ENCODE peak calls at places on chromosome 16, in six cellular contexts. C, K, J, E, Z and Q are unnamed samples.

GRCh38 chr16:813204-813915 is 12.8 kb upstream of the GNG13 start:
- DNase-seq in C (peak; percentile 81), K (peak; percentile 45), J (peak; percentile 45), E (no peak), Z (peak; percentile 20), Q (no peak)

GRCh38 chr16:24538756-24539294 is 541 bp upstream of the RBBP6 start:
- DNase-seq in C (no peak), K (no peak), J (no peak), E (no peak), Z (no peak), Q (peak; percentile 70)

GRCh38 chr16:5461141-5461540 is 363.5 kb upstream of the EEF2KMT start:
- DNase-seq in C (no peak), K (no peak), J (no peak), E (no peak), Z (no peak), Q (no peak)

GRCh38 chr16:20774703-20775362 is 11.0 kb downstream of the ACSM3 start:
- DNase-seq in C (peak; percentile 87), K (peak; percentile 23), J (peak; percentile 62), E (peak; percentile 68), Z (peak; percentile 60), Q (no peak)

GRCh38 chr16:30896203-30896889 is at the start of gene CTF1:
- DNase-seq in C (peak; percentile 66), K (peak; percentile 80), J (peak; percentile 51), E (peak; percentile 65), Z (peak; percentile 68), Q (peak; percentile 79)

GRCh38 chr16:19598805-19599204 is 43.3 kb downstream of the VPS35L start:
- DNase-seq in C (no peak), K (no peak), J (no peak), E (no peak), Z (no peak), Q (no peak)

GRCh38 chr16:23803591-23804123 is 32.1 kb upstream of the PRKCB start:
- DNase-seq in C (peak; percentile 71), K (peak; percentile 25), J (peak; percentile 68), E (peak; percentile 57), Z (peak; percentile 22), Q (peak; percentile 60)

GRCh38 chr16:64051826-64052225 is 1070.0 kb downstream of the CDH11 start:
- DNase-seq in C (peak; percentile 10), K (no peak), J (no peak), E (no peak), Z (peak; percentile 6), Q (no peak)

GRCh38 chr16:67562918-67563707 is 787 bp downstream of the CTCF start:
- DNase-seq in C (peak; percentile 73), K (peak; percentile 71), J (peak; percentile 69), E (peak; percentile 24), Z (no peak), Q (no peak)

GRCh38 chr16:53892155-53892554 is 188.2 kb downstream of the FTO start:
- DNase-seq in C (peak; percentile 70), K (no peak), J (no peak), E (peak; percentile 22), Z (peak; percentile 74), Q (no peak)

GRCh38 chr16:5918553-5919127 is 821.0 kb upstream of the EEF2KMT start:
- DNase-seq in C (peak; percentile 10), K (no peak), J (no peak), E (no peak), Z (no peak), Q (no peak)

GRCh38 chr16:67055712-67056487 is 27.0 kb downstream of the CBFB start:
- DNase-seq in C (no peak), K (no peak), J (no peak), E (no peak), Z (peak; percentile 98), Q (no peak)

GRCh38 chr16:27441276-27441675 is 39.3 kb downstream of the IL21R start:
- DNase-seq in C (no peak), K (no peak), J (peak; percentile 6), E (no peak), Z (no peak), Q (no peak)

GRCh38 chr16:70395345-70395901 is 43.5 kb downstream of the ST3GAL2 start:
- DNase-seq in C (peak; percentile 85), K (peak; percentile 71), J (peak; percentile 85), E (no peak), Z (peak; percentile 43), Q (peak; percentile 65)

GRCh38 chr16:27495191-27495590 is 54.5 kb downstream of the GTF3C1 start:
- DNase-seq in C (no peak), K (peak; percentile 46), J (no peak), E (no peak), Z (peak; percentile 73), Q (no peak)

GRCh38 chr16:74083582-74083981 is 213.0 kb upstream of the PSMD7 start:
- DNase-seq in C (no peak), K (no peak), J (no peak), E (no peak), Z (no peak), Q (no peak)

GRCh38 chr16:74605746-74606520 is 981 bp downstream of the GLG1 start:
- DNase-seq in C (no peak), K (no peak), J (no peak), E (no peak), Z (no peak), Q (no peak)

GRCh38 chr16:79422061-79422460 is 178.5 kb downstream of the MAF start:
- DNase-seq in C (no peak), K (no peak), J (no peak), E (no peak), Z (no peak), Q (no peak)

GRCh38 chr16:4351880-4352279 is 759 bp upstream of the PAM16 start:
- DNase-seq in C (no peak), K (no peak), J (no peak), E (no peak), Z (peak; percentile 52), Q (no peak)

GRCh38 chr16:4350365-4350786 is 745 bp downstream of the PAM16 start:
- DNase-seq in C (no peak), K (no peak), J (no peak), E (no peak), Z (no peak), Q (no peak)

GRCh38 chr16:4352843-4353242 is 1.7 kb upstream of the PAM16 start:
- DNase-seq in C (no peak), K (no peak), J (no peak), E (no peak), Z (no peak), Q (no peak)

GRCh38 chr16:4349332-4349731 is 1.8 kb downstream of the PAM16 start:
- DNase-seq in C (no peak), K (no peak), J (no peak), E (no peak), Z (no peak), Q (no peak)

DNA sequence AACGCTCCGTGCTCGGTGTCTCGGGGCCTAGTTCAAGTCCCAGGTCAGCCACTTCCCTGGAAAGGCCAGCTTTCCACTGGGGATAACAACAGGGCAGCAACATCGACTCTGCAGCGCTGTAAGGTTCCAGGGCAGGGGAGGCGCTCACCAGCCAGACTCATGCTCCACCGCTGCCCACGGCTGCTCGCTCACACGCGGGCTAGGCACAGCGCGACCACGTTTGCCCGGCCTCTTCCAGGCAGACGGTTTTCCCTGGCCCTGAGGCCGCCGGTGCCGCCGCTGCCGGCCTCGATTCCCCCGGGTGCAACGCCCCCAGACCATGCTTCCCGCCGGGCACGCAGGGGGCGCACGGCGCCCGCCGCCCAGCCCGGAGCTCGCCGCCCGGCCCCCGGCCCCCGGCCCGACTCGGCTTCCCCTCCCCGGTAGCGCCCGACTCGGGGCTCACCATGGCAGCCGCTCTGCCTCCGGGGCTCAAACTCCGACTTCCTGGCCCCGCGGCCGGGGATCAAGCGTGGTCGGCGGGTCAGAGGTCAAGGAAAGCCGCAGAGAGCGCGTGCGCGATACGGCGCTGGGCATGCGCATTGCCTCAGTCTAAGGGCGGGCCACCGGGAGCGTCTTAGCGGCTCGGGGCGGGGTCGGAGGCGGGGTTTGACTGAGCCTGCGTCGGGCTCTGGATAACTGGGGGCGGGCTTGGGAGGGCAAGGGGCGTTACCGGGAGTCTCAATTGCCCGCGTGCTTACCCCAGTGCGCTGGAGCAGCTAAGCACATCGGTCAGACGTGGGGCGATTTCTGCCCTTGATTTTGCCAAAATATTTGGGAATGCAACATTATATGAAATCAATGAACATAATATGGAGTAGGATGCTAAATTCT is at the start of gene PAM16:
- DNase-seq in C (peak; percentile 99), K (peak; percentile 98), J (peak; percentile 98), E (peak; percentile 87), Z (peak; percentile 93), Q (peak; percentile 96)
- TF ChIP-seq CTCF in C (no peak), K (peak; percentile 18), J (no peak), E (no peak), Z (no peak), Q (peak; percentile 34)

GRCh38 chr16:77374384-77374783 is 60.5 kb downstream of the ADAMTS18 start:
- DNase-seq in C (no peak), K (no peak), J (no peak), E (no peak), Z (no peak), Q (no peak)

GRCh38 chr16:77373726-77374125 is 61.1 kb downstream of the ADAMTS18 start:
- DNase-seq in C (no peak), K (no peak), J (no peak), E (no peak), Z (no peak), Q (no peak)

GRCh38 chr16:77375396-77375795 is 59.4 kb downstream of the ADAMTS18 start:
- DNase-seq in C (no peak), K (no peak), J (no peak), E (no peak), Z (no peak), Q (no peak)

DNA sequence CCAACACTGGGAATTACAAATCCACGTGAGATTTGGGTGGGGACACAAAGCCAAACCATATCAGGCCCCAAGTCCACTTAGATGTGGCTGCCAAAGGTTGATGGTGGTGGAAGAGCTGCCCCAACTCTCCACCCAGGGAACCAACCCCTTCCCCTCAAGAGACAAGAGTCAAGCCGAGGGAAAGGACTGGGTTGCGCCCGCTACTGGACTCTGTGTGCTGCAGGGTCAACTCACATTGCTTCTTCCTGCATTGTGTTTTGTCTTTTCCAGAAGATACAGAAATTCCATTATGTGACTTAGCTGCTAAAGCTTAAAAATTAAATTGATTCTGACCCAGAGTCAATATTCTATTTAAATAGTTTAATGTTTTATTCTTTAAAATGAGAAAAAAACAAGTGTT is 58.5 kb downstream of the ADAMTS18 start:
- DNase-seq in C (no peak), K (no peak), J (no peak), E (no peak), Z (peak; percentile 2), Q (no peak)
- TF ChIP-seq CTCF in C (peak; percentile 35), K (no peak), J (no peak), E (peak; percentile 26), Z (peak; percentile 20), Q (no peak)

DNA sequence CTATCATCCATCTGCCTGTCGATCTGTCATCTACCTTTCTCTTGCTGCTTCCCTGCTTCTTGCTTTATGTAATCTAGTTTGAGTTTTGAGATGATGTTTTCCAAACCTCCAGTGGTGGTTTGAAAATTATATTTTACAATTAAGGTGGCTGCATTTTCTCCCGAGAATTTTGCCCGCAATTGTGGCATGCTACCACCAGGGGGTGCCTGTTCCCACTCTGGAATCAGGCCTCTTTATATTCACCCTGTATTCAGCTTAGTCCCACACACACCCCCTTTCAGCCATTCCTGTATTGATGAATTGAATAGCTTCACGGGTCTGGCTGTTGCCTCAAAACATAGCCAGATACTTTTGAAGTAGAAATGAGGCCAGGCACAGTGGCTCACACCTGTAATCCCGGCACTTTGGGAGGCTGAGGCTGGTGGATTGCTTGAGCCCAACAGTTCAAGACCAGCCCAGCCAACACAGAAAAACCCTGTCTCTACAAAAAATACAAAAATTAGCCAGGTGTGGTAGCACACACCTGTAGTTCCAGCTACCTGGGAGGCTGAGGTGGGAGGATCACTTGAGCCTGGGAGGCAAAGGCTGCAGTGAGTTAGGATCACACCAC is 3.2 kb downstream of the PRSS22 start:
- DNase-seq in C (no peak), K (no peak), J (no peak), E (no peak), Z (peak; percentile 30), Q (no peak)
- TF ChIP-seq CTCF in C (peak; percentile 94), K (peak; percentile 16), J (peak; percentile 37), E (peak; percentile 52), Z (peak; percentile 68), Q (no peak)

GRCh38 chr16:22198547-22199293 is 7.4 kb upstream of the EEF2K start:
- DNase-seq in C (no peak), K (no peak), J (no peak), E (no peak), Z (peak; percentile 40), Q (no peak)
- TF ChIP-seq CTCF in C (no peak), K (no peak), J (no peak), E (no peak), Z (no peak), Q (no peak)